ENCODE peak calls at places on chromosomes 2 and 18, in nine cellular contexts. Q, A, W, G, N, P, B, U and J are unnamed samples.

GRCh38 chr2:234444888-234445287 is 52.0 kb downstream of the ARL4C start:
- DNase-seq in Q (peak; percentile 91), A (no peak), W (no peak), G (peak; percentile 59), N (peak; percentile 89), P (no peak), B (peak; percentile 31), U (peak; percentile 39), J (no peak)

GRCh38 chr2:30385327-30385726 is 61.7 kb upstream of the LCLAT1 start:
- DNase-seq in Q (peak; percentile 73), A (peak; percentile 60), W (no peak), G (peak; percentile 36), N (no peak), P (peak; percentile 36), B (no peak), U (no peak), J (peak; percentile 67)

GRCh38 chr2:64779117-64779690 is 125.5 kb upstream of the SERTAD2 start:
- DNase-seq in Q (peak; percentile 58), A (no peak), W (no peak), G (peak; percentile 82), N (peak; percentile 65), P (peak; percentile 52), B (no peak), U (no peak), J (no peak)

GRCh38 chr2:122062506-122062905 is 307.1 kb downstream of the TSN start:
- DNase-seq in Q (no peak), A (no peak), W (no peak), G (no peak), N (no peak), P (no peak), B (no peak), U (no peak), J (no peak)

GRCh38 chr2:181573140-181573736 is 83.7 kb downstream of the CERKL start:
- DNase-seq in Q (peak; percentile 25), A (no peak), W (peak; percentile 65), G (peak; percentile 28), N (peak; percentile 27), P (peak; percentile 40), B (no peak), U (no peak), J (no peak)

GRCh38 chr2:28354920-28355520 is 37.6 kb upstream of the FOSL2 start:
- DNase-seq in Q (no peak), A (no peak), W (no peak), G (no peak), N (no peak), P (no peak), B (no peak), U (no peak), J (no peak)

GRCh38 chr18:67373636-67374035 is 142.9 kb downstream of the DSEL start:
- DNase-seq in Q (no peak), A (no peak), W (no peak), G (no peak), N (no peak), P (no peak), B (no peak), U (no peak), J (no peak)

GRCh38 chr18:7021994-7022840 is 95.4 kb downstream of the LAMA1 start:
- DNase-seq in Q (peak; percentile 37), A (no peak), W (peak; percentile 96), G (peak; percentile 71), N (no peak), P (peak; percentile 73), B (no peak), U (no peak), J (no peak)

GRCh38 chr2:129469389-129469788 is 510.1 kb upstream of the RAB6C start:
- DNase-seq in Q (no peak), A (no peak), W (no peak), G (no peak), N (no peak), P (no peak), B (no peak), U (no peak), J (no peak)

GRCh38 chr2:72038524-72038923 is 109.1 kb downstream of the CYP26B1 start:
- DNase-seq in Q (no peak), A (no peak), W (no peak), G (no peak), N (no peak), P (no peak), B (no peak), U (no peak), J (no peak)

GRCh38 chr2:230944804-230945372 is 19.8 kb upstream of the GPR55 start:
- DNase-seq in Q (no peak), A (no peak), W (no peak), G (no peak), N (no peak), P (no peak), B (no peak), U (no peak), J (no peak)

GRCh38 chr18:59662008-59662701 is 35.1 kb downstream of the CCBE1 start:
- DNase-seq in Q (peak; percentile 30), A (no peak), W (peak; percentile 94), G (peak; percentile 27), N (no peak), P (no peak), B (no peak), U (no peak), J (no peak)

GRCh38 chr18:33706391-33706790 is 128.4 kb downstream of the ASXL3 start:
- DNase-seq in Q (no peak), A (no peak), W (no peak), G (no peak), N (no peak), P (no peak), B (no peak), U (no peak), J (no peak)

GRCh38 chr2:149038442-149039212 is at the start of gene LYPD6B:
- DNase-seq in Q (peak; percentile 67), A (peak; percentile 73), W (peak; percentile 81), G (no peak), N (no peak), P (no peak), B (no peak), U (no peak), J (peak; percentile 68)

GRCh38 chr2:174683392-174683759 is 80.9 kb downstream of the CHRNA1 start:
- DNase-seq in Q (peak; percentile 63), A (no peak), W (peak; percentile 20), G (peak; percentile 46), N (peak; percentile 45), P (peak; percentile 58), B (no peak), U (no peak), J (peak; percentile 39)

GRCh38 chr18:50187659-50188058 is 7.3 kb downstream of the MYO5B start:
- DNase-seq in Q (no peak), A (no peak), W (no peak), G (no peak), N (no peak), P (no peak), B (no peak), U (no peak), J (no peak)

GRCh38 chr2:45627911-45628310 is 16.8 kb upstream of the SRBD1 start:
- DNase-seq in Q (peak; percentile 64), A (no peak), W (no peak), G (peak; percentile 47), N (no peak), P (no peak), B (no peak), U (no peak), J (no peak)

GRCh38 chr2:159614534-159615186 is 1.7 kb downstream of the BAZ2B start:
- DNase-seq in Q (no peak), A (no peak), W (no peak), G (peak; percentile 60), N (no peak), P (no peak), B (no peak), U (no peak), J (no peak)

GRCh38 chr2:121038831-121039230 is 246.2 kb downstream of the TFCP2L1 start:
- DNase-seq in Q (no peak), A (no peak), W (peak; percentile 85), G (peak; percentile 65), N (no peak), P (peak; percentile 42), B (no peak), U (no peak), J (peak; percentile 45)

GRCh38 chr2:131031875-131032274 is 61.4 kb downstream of the FAM168B start:
- DNase-seq in Q (no peak), A (no peak), W (no peak), G (no peak), N (no peak), P (no peak), B (no peak), U (no peak), J (no peak)

GRCh38 chr2:96928277-96928781 is 58.1 kb downstream of the FAM178B start:
- DNase-seq in Q (peak; percentile 51), A (no peak), W (peak; percentile 43), G (no peak), N (peak; percentile 37), P (no peak), B (no peak), U (no peak), J (no peak)

GRCh38 chr2:46014911-46015654 is 282.1 kb upstream of the EPAS1 start:
- DNase-seq in Q (no peak), A (peak; percentile 27), W (no peak), G (peak; percentile 64), N (peak; percentile 33), P (no peak), B (no peak), U (no peak), J (peak; percentile 66)

GRCh38 chr2:241323777-241324176 is 8.1 kb downstream of the SEPTIN2 start:
- DNase-seq in Q (no peak), A (no peak), W (no peak), G (no peak), N (no peak), P (no peak), B (no peak), U (no peak), J (no peak)

GRCh38 chr2:106161938-106162814 is 31.9 kb downstream of the UXS1 start:
- DNase-seq in Q (no peak), A (no peak), W (no peak), G (no peak), N (no peak), P (peak; percentile 18), B (no peak), U (no peak), J (no peak)

GRCh38 chr2:48205137-48205798 is 299.0 kb upstream of the FBXO11 start:
- DNase-seq in Q (peak; percentile 25), A (no peak), W (peak; percentile 36), G (no peak), N (no peak), P (peak; percentile 8), B (no peak), U (no peak), J (no peak)